ENCODE peak calls at places on chromosomes 12 and 14, in seven cellular contexts. S is EL; J is activated CD8-positive, alpha-beta memory T cell treated with anti-CD3 and anti-CD28 coated beads for 4 hours; O is nephron progenitor cell; P is central memory CD4-positive, alpha-beta T cell; U is body of pancreas; I is SK-MEL-5. E is an unnamed sample.

GRCh38 chr12:49161092-49161795 is 27.6 kb downstream of the TUBA1A start:
- DNase-seq in S (no peak), O (no peak), P (no peak), U (no peak), I (no peak), J (no peak), E (no peak)

GRCh38 chr14:65872536-65872935 is 460.0 kb downstream of the FUT8 start:
- DNase-seq in P (no peak), U (no peak), O (no peak), S (no peak), J (no peak), I (no peak), E (no peak)

GRCh38 chr12:6345319-6346071 is 3.6 kb upstream of the TNFRSF1A start:
- DNase-seq in P (no peak), U (peak), O (no peak), I (no peak), S (peak), J (no peak), E (peak)

GRCh38 chr14:100476012-100476822 is 111.0 kb downstream of the BEGAIN start:
- DNase-seq in O (no peak), P (no peak), S (peak), U (peak), J (no peak), I (peak), E (peak)

GRCh38 chr12:111174283-111175108 is 194.4 kb downstream of the PHETA1 start:
- DNase-seq in S (no peak), U (no peak), J (no peak), O (no peak), P (no peak), I (peak), E (no peak)

GRCh38 chr14:64244279-64244678 is 49.9 kb downstream of the ESR2 start:
- DNase-seq in P (no peak), S (no peak), I (peak), O (no peak), U (peak), J (no peak), E (peak)

GRCh38 chr12:56190695-56191155 is 1.4 kb upstream of the SMARCC2 start:
- DNase-seq in J (no peak), P (no peak), I (peak), U (no peak), S (peak), O (no peak), E (peak)

GRCh38 chr12:108839011-108839889 is 18.1 kb downstream of the SSH1 start:
- DNase-seq in U (peak), I (no peak), J (no peak), S (peak), O (no peak), P (no peak), E (peak)

GRCh38 chr12:57151741-57152407 is 4.5 kb upstream of the LRP1-AS start:
- DNase-seq in J (no peak), S (peak), P (no peak), I (no peak), O (no peak), U (no peak), E (peak)

GRCh38 chr14:53591816-53592215 is 364.8 kb downstream of the BMP4 start:
- DNase-seq in U (no peak), P (no peak), O (no peak), S (no peak), J (no peak), I (no peak), E (peak)

GRCh38 chr14:27372771-27373170 is 774.9 kb upstream of the NOVA1 start:
- DNase-seq in I (peak), J (no peak), U (no peak), S (no peak), P (no peak), O (no peak), E (no peak)

GRCh38 chr14:23346693-23347405 is 5.8 kb downstream of the SLC22A17 start:
- DNase-seq in J (no peak), U (no peak), O (no peak), I (no peak), S (no peak), P (no peak), E (no peak)

GRCh38 chr12:93022603-93023340 is 93.7 kb upstream of the EEA1 start:
- DNase-seq in I (no peak), P (no peak), J (no peak), O (no peak), S (peak), U (no peak), E (peak)

GRCh38 chr12:17342381-17342961 is 736.5 kb upstream of the LMO3 start:
- DNase-seq in O (no peak), P (no peak), J (no peak), S (no peak), U (no peak), I (no peak), E (no peak)